ENCODE peak calls at places on chromosomes 3 and 15, in nine cellular contexts. One of them, this sample, is unnamed.

GRCh38 chr15:69424748-69425413 is 10.7 kb downstream of the KIF23 start:
- DNase-seq in stomach: no peak
- DNase-seq in uterus: no peak
- DNase-seq in right lobe of liver: no peak
- DNase-seq in upper lobe of left lung: no peak
- DNase-seq in IMR-90: peak; percentile 38
- DNase-seq in tibial nerve: no peak
- DNase-seq in body of pancreas: peak; percentile 45
- DNase-seq in sigmoid colon: no peak
- DNase-seq in this sample: no peak

GRCh38 chr3:14258906-14259904 is 80.6 kb downstream of the LSM3 start:
- DNase-seq in tibial nerve: no peak
- DNase-seq in upper lobe of left lung: peak; percentile 54
- DNase-seq in uterus: peak; percentile 4
- DNase-seq in IMR-90: no peak
- DNase-seq in body of pancreas: no peak
- DNase-seq in stomach: no peak
- DNase-seq in sigmoid colon: no peak
- DNase-seq in right lobe of liver: no peak
- DNase-seq in this sample: no peak

GRCh38 chr3:169091196-169091595 is 572.3 kb downstream of the MECOM start:
- DNase-seq in tibial nerve: no peak
- DNase-seq in uterus: no peak
- DNase-seq in body of pancreas: no peak
- DNase-seq in right lobe of liver: no peak
- DNase-seq in IMR-90: peak; percentile 76
- DNase-seq in sigmoid colon: no peak
- DNase-seq in upper lobe of left lung: no peak
- DNase-seq in stomach: no peak
- DNase-seq in this sample: no peak

GRCh38 chr15:45510758-45511280 is 11.7 kb downstream of the SLC30A4 start:
- DNase-seq in upper lobe of left lung: no peak
- DNase-seq in stomach: no peak
- DNase-seq in tibial nerve: no peak
- DNase-seq in IMR-90: no peak
- DNase-seq in right lobe of liver: no peak
- DNase-seq in sigmoid colon: no peak
- DNase-seq in uterus: no peak
- DNase-seq in body of pancreas: no peak
- DNase-seq in this sample: no peak

GRCh38 chr15:68195336-68196112 is 9.6 kb downstream of the CALML4 start:
- DNase-seq in IMR-90: no peak
- DNase-seq in upper lobe of left lung: no peak
- DNase-seq in body of pancreas: no peak
- DNase-seq in tibial nerve: no peak
- DNase-seq in sigmoid colon: no peak
- DNase-seq in stomach: no peak
- DNase-seq in uterus: no peak
- DNase-seq in right lobe of liver: peak; percentile 25
- DNase-seq in this sample: no peak

GRCh38 chr15:38076806-38077205 is 142.4 kb downstream of the TMCO5A start:
- DNase-seq in body of pancreas: no peak
- DNase-seq in IMR-90: no peak
- DNase-seq in sigmoid colon: no peak
- DNase-seq in tibial nerve: peak; percentile 14
- DNase-seq in uterus: no peak
- DNase-seq in stomach: no peak
- DNase-seq in right lobe of liver: no peak
- DNase-seq in upper lobe of left lung: peak; percentile 33
- DNase-seq in this sample: no peak

GRCh38 chr15:81239190-81239589 is 42.5 kb downstream of the IL16 start:
- DNase-seq in stomach: no peak
- DNase-seq in right lobe of liver: no peak
- DNase-seq in upper lobe of left lung: no peak
- DNase-seq in uterus: no peak
- DNase-seq in IMR-90: peak; percentile 41
- DNase-seq in sigmoid colon: no peak
- DNase-seq in body of pancreas: no peak
- DNase-seq in tibial nerve: no peak
- DNase-seq in this sample: no peak

GRCh38 chr15:55991841-55992768 is 1.3 kb downstream of the NEDD4 start:
- DNase-seq in upper lobe of left lung: no peak
- DNase-seq in body of pancreas: no peak
- DNase-seq in IMR-90: no peak
- DNase-seq in uterus: no peak
- DNase-seq in right lobe of liver: no peak
- DNase-seq in stomach: no peak
- DNase-seq in sigmoid colon: no peak
- DNase-seq in tibial nerve: no peak
- DNase-seq in this sample: no peak

GRCh38 chr3:16151109-16151508 is 23.4 kb upstream of the GALNT15 start:
- DNase-seq in sigmoid colon: peak; percentile 93
- DNase-seq in upper lobe of left lung: no peak
- DNase-seq in tibial nerve: peak; percentile 76
- DNase-seq in IMR-90: peak; percentile 95
- DNase-seq in body of pancreas: peak; percentile 67
- DNase-seq in uterus: peak; percentile 72
- DNase-seq in stomach: no peak
- DNase-seq in right lobe of liver: peak; percentile 58
- DNase-seq in this sample: peak; percentile 83

GRCh38 chr3:53595660-53596059 is 101.2 kb downstream of the CACNA1D start:
- DNase-seq in upper lobe of left lung: no peak
- DNase-seq in uterus: no peak
- DNase-seq in right lobe of liver: no peak
- DNase-seq in IMR-90: no peak
- DNase-seq in tibial nerve: no peak
- DNase-seq in body of pancreas: no peak
- DNase-seq in sigmoid colon: no peak
- DNase-seq in stomach: no peak
- DNase-seq in this sample: no peak

GRCh38 chr3:123343296-123344174 is 105.4 kb downstream of the ADCY5 start:
- DNase-seq in IMR-90: no peak
- DNase-seq in sigmoid colon: peak; percentile 66
- DNase-seq in uterus: no peak
- DNase-seq in stomach: no peak
- DNase-seq in tibial nerve: no peak
- DNase-seq in right lobe of liver: no peak
- DNase-seq in body of pancreas: no peak
- DNase-seq in upper lobe of left lung: no peak
- DNase-seq in this sample: no peak

GRCh38 chr3:78268716-78269668 is 1229.1 kb downstream of the ROBO2 start:
- DNase-seq in IMR-90: no peak
- DNase-seq in body of pancreas: no peak
- DNase-seq in sigmoid colon: peak; percentile 40
- DNase-seq in uterus: no peak
- DNase-seq in right lobe of liver: no peak
- DNase-seq in upper lobe of left lung: peak; percentile 2
- DNase-seq in stomach: no peak
- DNase-seq in tibial nerve: no peak
- DNase-seq in this sample: no peak

GRCh38 chr15:29920515-29920914 is 98.2 kb upstream of the TJP1 start:
- DNase-seq in right lobe of liver: no peak
- DNase-seq in uterus: peak; percentile 34
- DNase-seq in body of pancreas: peak; percentile 60
- DNase-seq in stomach: peak; percentile 60
- DNase-seq in upper lobe of left lung: no peak
- DNase-seq in tibial nerve: no peak
- DNase-seq in sigmoid colon: no peak
- DNase-seq in IMR-90: peak; percentile 49
- DNase-seq in this sample: no peak

GRCh38 chr15:31373096-31373865 is 46.6 kb downstream of the KLF13 start:
- DNase-seq in upper lobe of left lung: no peak
- DNase-seq in right lobe of liver: no peak
- DNase-seq in stomach: no peak
- DNase-seq in body of pancreas: no peak
- DNase-seq in sigmoid colon: peak; percentile 59
- DNase-seq in uterus: no peak
- DNase-seq in tibial nerve: no peak
- DNase-seq in IMR-90: no peak
- DNase-seq in this sample: no peak

GRCh38 chr15:72231847-72232461 is 964 bp upstream of the PKM start:
- DNase-seq in stomach: peak; percentile 45
- DNase-seq in upper lobe of left lung: no peak
- DNase-seq in sigmoid colon: no peak
- DNase-seq in body of pancreas: peak; percentile 66
- DNase-seq in right lobe of liver: no peak
- DNase-seq in IMR-90: peak; percentile 82
- DNase-seq in uterus: peak; percentile 43
- DNase-seq in tibial nerve: no peak
- DNase-seq in this sample: peak; percentile 76

GRCh38 chr3:112117826-112118571 is 15.0 kb downstream of the GCSAM start:
- DNase-seq in stomach: no peak
- DNase-seq in sigmoid colon: no peak
- DNase-seq in right lobe of liver: no peak
- DNase-seq in IMR-90: no peak
- DNase-seq in uterus: no peak
- DNase-seq in body of pancreas: peak; percentile 35
- DNase-seq in upper lobe of left lung: no peak
- DNase-seq in tibial nerve: no peak
- DNase-seq in this sample: peak; percentile 23

GRCh38 chr3:12681586-12682371 is 17.9 kb upstream of the RAF1 start:
- DNase-seq in tibial nerve: no peak
- DNase-seq in upper lobe of left lung: no peak
- DNase-seq in stomach: no peak
- DNase-seq in right lobe of liver: no peak
- DNase-seq in body of pancreas: peak; percentile 59
- DNase-seq in IMR-90: peak; percentile 78
- DNase-seq in sigmoid colon: no peak
- DNase-seq in uterus: no peak
- DNase-seq in this sample: peak; percentile 41

DNA sequence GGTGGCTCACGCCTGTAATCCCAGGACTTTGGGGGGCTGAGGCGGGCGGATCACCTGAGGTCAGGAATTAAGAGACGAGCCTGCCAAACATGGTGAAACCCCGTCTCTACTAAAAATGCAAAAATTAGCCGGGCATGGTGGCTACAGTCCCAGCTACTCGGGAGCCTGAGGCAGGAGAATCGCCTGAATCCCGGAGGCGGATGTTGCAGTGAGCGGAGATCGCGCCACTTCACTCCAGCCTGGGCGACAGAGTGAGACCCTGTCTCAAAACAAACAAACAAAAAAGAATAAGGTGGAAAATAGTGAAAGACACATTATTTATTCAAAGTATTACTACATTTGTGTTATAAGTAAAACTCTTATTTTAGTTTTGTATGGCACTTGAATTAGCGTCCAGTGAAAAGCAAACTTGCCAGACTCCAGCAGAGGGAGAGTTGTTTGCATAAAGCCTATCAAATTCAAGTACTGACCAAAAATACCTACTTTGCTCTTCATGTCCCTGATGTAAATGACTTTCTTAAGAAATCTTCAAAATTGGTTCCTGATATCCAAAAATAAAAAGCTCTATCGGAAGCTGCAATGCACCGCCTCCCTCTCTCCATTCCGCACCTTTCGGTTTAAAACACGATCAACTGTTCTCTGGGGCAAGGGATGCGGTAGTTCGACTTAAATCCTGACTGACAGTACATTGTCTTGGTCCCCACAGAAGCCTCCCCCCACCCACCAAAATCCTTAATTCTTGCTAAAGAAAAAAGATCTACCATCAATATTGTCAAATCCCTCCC is 1.2 kb downstream of the TRPM7 start:
- DNase-seq in sigmoid colon: no peak
- DNase-seq in uterus: no peak
- DNase-seq in stomach: no peak
- DNase-seq in body of pancreas: no peak
- DNase-seq in tibial nerve: no peak
- DNase-seq in upper lobe of left lung: no peak
- DNase-seq in IMR-90: peak; percentile 32
- DNase-seq in right lobe of liver: no peak
- DNase-seq in this sample: no peak
- H3K27ac ChIP-seq in sigmoid colon: peak overlapping the region; percentile 94
- H3K27ac ChIP-seq in uterus: peak overlapping the region; percentile 98
- H3K27ac ChIP-seq in stomach: peak overlapping the region; percentile 95
- H3K27ac ChIP-seq in body of pancreas: no peak overlapping the region
- H3K27ac ChIP-seq in tibial nerve: peak overlapping the region; percentile 98
- H3K27ac ChIP-seq in upper lobe of left lung: peak overlapping the region; percentile 97
- H3K27ac ChIP-seq in IMR-90: peak overlapping the region; percentile 92
- H3K27ac ChIP-seq in right lobe of liver: peak overlapping the region; percentile 99
- H3K27ac ChIP-seq in this sample: peak overlapping the region; percentile 74

GRCh38 chr15:65087411-65087810 is 10.9 kb downstream of the KBTBD13 start:
- DNase-seq in sigmoid colon: peak; percentile 79
- DNase-seq in IMR-90: no peak
- DNase-seq in stomach: no peak
- DNase-seq in right lobe of liver: peak; percentile 74
- DNase-seq in body of pancreas: no peak
- DNase-seq in upper lobe of left lung: no peak
- DNase-seq in uterus: no peak
- DNase-seq in tibial nerve: no peak
- DNase-seq in this sample: no peak
- TF ChIP-seq POLR2A in sigmoid colon: no peak
- TF ChIP-seq POLR2A in IMR-90: no peak
- TF ChIP-seq POLR2A in stomach: no peak
- TF ChIP-seq POLR2A in right lobe of liver: no peak
- TF ChIP-seq POLR2A in body of pancreas: no peak
- TF ChIP-seq POLR2A in upper lobe of left lung: no peak
- TF ChIP-seq POLR2A in uterus: no peak
- TF ChIP-seq POLR2A in tibial nerve: no peak
- TF ChIP-seq POLR2A in this sample: no peak

DNA sequence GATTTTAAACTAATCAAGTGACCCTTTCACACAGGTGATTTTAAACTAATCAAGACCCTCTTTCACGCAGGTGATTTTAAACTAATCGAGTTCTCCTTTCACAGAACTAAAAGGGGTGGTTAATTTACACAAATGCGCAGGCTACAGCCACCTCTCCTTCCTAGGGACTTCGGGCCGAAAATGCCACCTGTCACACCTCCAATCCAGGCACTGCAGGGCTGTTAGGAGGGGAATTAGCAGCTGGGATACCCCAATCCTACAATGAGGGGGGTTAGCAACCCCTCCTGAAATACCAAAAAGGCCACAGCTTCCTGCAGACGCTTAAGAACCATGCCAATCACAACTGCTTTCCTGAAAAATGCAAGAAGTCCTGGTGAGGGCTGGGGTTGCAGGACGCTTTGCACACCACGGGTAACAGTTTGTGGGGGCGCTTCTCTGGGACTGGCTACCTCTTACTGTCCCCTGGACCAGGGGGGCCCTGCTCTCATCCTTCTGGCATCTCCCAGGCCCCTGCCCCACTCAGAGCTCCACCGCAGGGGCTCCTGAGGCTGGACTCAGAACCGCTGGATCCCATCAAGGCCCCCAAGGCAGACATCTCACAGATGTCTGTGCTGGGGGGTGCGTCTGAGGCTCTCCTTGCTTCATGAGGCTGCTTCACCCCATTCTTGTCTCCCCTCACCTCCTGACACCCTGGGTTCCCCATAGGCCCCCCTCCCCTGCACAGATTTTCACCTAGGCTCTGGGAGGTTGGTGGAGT is 145.9 kb downstream of the OR4M2 start:
- DNase-seq in upper lobe of left lung: no peak
- DNase-seq in sigmoid colon: peak; percentile 12
- DNase-seq in uterus: no peak
- DNase-seq in right lobe of liver: peak; percentile 45
- DNase-seq in stomach: no peak
- DNase-seq in IMR-90: no peak
- DNase-seq in body of pancreas: no peak
- DNase-seq in tibial nerve: no peak
- DNase-seq in this sample: no peak
- H3K9me3 ChIP-seq in upper lobe of left lung: no peaks in the 10 kb centered on the region
- H3K9me3 ChIP-seq in sigmoid colon: peaks cover 9% of the 10 kb centered on the region
- H3K9me3 ChIP-seq in uterus: no peaks in the 10 kb centered on the region
- H3K9me3 ChIP-seq in right lobe of liver: no peaks in the 10 kb centered on the region
- H3K9me3 ChIP-seq in stomach: no peaks in the 10 kb centered on the region
- H3K9me3 ChIP-seq in IMR-90: peaks cover 51% of the 10 kb centered on the region
- H3K9me3 ChIP-seq in body of pancreas: no peaks in the 10 kb centered on the region
- H3K9me3 ChIP-seq in tibial nerve: no peaks in the 10 kb centered on the region
- H3K9me3 ChIP-seq in this sample: no peaks in the 10 kb centered on the region

GRCh38 chr15:95557226-95558046 is 773.1 kb upstream of the NR2F2 start:
- DNase-seq in IMR-90: peak; percentile 95
- DNase-seq in upper lobe of left lung: no peak
- DNase-seq in sigmoid colon: no peak
- DNase-seq in tibial nerve: no peak
- DNase-seq in right lobe of liver: no peak
- DNase-seq in stomach: no peak
- DNase-seq in uterus: peak; percentile 53
- DNase-seq in body of pancreas: no peak
- DNase-seq in this sample: no peak
- H3K27ac ChIP-seq in IMR-90: peak overlapping the region; percentile 70
- H3K27ac ChIP-seq in upper lobe of left lung: no peak overlapping the region
- H3K27ac ChIP-seq in sigmoid colon: no peak overlapping the region
- H3K27ac ChIP-seq in tibial nerve: peak overlapping the region; percentile 57
- H3K27ac ChIP-seq in right lobe of liver: no peak overlapping the region
- H3K27ac ChIP-seq in stomach: no peak overlapping the region
- H3K27ac ChIP-seq in uterus: peak overlapping the region; percentile 47
- H3K27ac ChIP-seq in body of pancreas: no peak overlapping the region
- H3K27ac ChIP-seq in this sample: no peak overlapping the region

This sample was measured in testis.